ENCODE peak calls at places on chromosomes 7 and 10, in eight cellular contexts. Z is right atrium auricular region, W is fibroblast of lung, C is tibial nerve, M is lower leg skin, U is epithelial cell of esophagus, D is AG10803, F is endothelial cell. G is an unnamed sample.
A peak's percentile ranks its signal among the peaks of the same experiment; 100 is the strongest.

GRCh38 chr7:44881610-44882009 is 3.7 kb downstream of the PURB start:
- DNase-seq in Z (no peak), W (peak; percentile 91), C (no peak), M (no peak), U (peak; percentile 52), D (peak; percentile 61), F (no peak), G (no peak)

GRCh38 chr7:113657603-113658002 is 261.2 kb downstream of the PPP1R3A start:
- DNase-seq in Z (no peak), W (no peak), C (no peak), M (no peak), U (no peak), D (no peak), F (no peak), G (no peak)

GRCh38 chr7:111274882-111275281 is 184.0 kb downstream of the LRRN3 start:
- DNase-seq in Z (no peak), W (peak; percentile 53), C (no peak), M (no peak), U (peak; percentile 50), D (peak; percentile 13), F (no peak), G (no peak)

GRCh38 chr7:157412021-157412443 is 75.2 kb downstream of the DNAJB6 start:
- DNase-seq in Z (no peak), W (peak; percentile 93), C (no peak), M (no peak), U (peak; percentile 86), D (peak; percentile 74), F (no peak), G (no peak)

GRCh38 chr7:155798673-155799439 is 13.4 kb downstream of the SHH start:
- DNase-seq in Z (no peak), W (no peak), C (no peak), M (no peak), U (no peak), D (no peak), F (no peak), G (no peak)

GRCh38 chr7:106165328-106165727 is 53.2 kb upstream of the SYPL1 start:
- DNase-seq in Z (no peak), W (peak; percentile 35), C (no peak), M (no peak), U (peak; percentile 42), D (peak; percentile 82), F (no peak), G (no peak)

GRCh38 chr7:147497246-147497645 is 1093.3 kb upstream of the C7orf33 start:
- DNase-seq in Z (no peak), W (no peak), C (no peak), M (no peak), U (no peak), D (no peak), F (no peak), G (no peak)

GRCh38 chr7:33107136-33108066 is 1.8 kb downstream of the RP9 start:
- DNase-seq in Z (no peak), W (peak; percentile 42), C (peak; percentile 28), M (no peak), U (peak; percentile 56), D (peak; percentile 49), F (peak; percentile 24), G (peak; percentile 54)

GRCh38 chr7:134886353-134887057 is 99.8 kb upstream of the AGBL3 start:
- DNase-seq in Z (no peak), W (peak; percentile 90), C (peak; percentile 58), M (no peak), U (no peak), D (peak; percentile 72), F (no peak), G (no peak)

GRCh38 chr7:79823246-79823951 is 311.2 kb upstream of the GNAI1 start:
- DNase-seq in Z (no peak), W (peak; percentile 23), C (no peak), M (no peak), U (no peak), D (peak; percentile 64), F (no peak), G (no peak)

GRCh38 chr10:102564209-102564834 is 60.5 kb downstream of the SUFU start:
- DNase-seq in Z (no peak), W (no peak), C (no peak), M (no peak), U (no peak), D (no peak), F (no peak), G (no peak)

GRCh38 chr10:102565793-102566192 is 62.0 kb downstream of the SUFU start:
- DNase-seq in Z (no peak), W (no peak), C (no peak), M (no peak), U (no peak), D (no peak), F (no peak), G (no peak)
- TF ChIP-seq CTCF in Z (no peak), W (no peak), C (no peak), M (no peak), U (no peak), D (no peak), F (no peak), G (peak; percentile 34)

DNA sequence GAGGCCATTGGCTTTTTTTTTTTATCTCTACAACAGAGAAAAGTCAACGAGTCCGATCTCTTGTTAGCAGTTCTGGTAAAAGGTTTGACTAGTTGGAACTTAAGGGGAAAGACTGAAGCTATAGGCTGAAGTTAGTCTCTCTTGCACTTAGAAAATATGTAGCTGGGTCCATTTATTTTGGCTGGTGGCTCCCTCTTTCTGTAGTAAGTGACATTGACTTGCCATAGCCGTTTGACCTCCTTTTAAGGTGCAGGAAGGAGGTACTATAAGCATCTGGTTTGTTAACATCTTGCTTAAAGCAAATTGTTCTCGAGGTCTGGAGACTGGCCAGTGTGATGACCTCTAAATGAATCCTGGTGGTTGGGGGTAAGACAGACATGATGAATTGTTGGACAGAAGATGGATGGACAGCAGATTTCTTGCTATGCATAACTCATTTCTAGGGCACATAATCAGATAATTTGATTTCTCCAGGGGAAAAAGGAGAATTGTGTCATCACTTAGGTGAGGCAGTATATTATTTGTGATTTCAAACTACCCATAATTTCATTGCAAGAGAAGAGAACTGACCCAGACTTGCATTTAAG is 356.3 kb upstream of the GALNT17 start:
- DNase-seq in Z (no peak), W (peak; percentile 30), C (no peak), M (no peak), U (peak; percentile 44), D (peak; percentile 33), F (no peak), G (no peak)
- TF ChIP-seq CTCF in Z (no peak), W (no peak), C (no peak), M (no peak), U (peak; percentile 46), D (peak; percentile 21), F (no peak), G (peak; percentile 55)

GRCh38 chr10:3287566-3288445 is 115.2 kb upstream of the PITRM1 start:
- DNase-seq in Z (no peak), W (no peak), C (no peak), M (no peak), U (no peak), D (no peak), F (no peak), G (peak; percentile 6)
- TF ChIP-seq CTCF in Z (no peak), W (no peak), C (no peak), M (no peak), U (no peak), D (no peak), F (no peak), G (no peak)

GRCh38 chr10:27285093-27285492 is 44.5 kb upstream of the ACBD5 start:
- DNase-seq in Z (no peak), W (no peak), C (no peak), M (no peak), U (peak; percentile 24), D (peak; percentile 9), F (no peak), G (no peak)
- TF ChIP-seq CTCF in Z (no peak), W (peak; percentile 28), C (no peak), M (no peak), U (peak; percentile 32), D (peak; percentile 39), F (no peak), G (peak; percentile 33)

G was measured in BE2C.